ENCODE peak calls at places on chromosomes 16 and 17, in six cellular contexts. One of them, this sample, is unnamed.
A peak's percentile ranks its signal among the peaks of the same experiment; 100 is the strongest.

GRCh38 chr17:40726919-40727318 is 23.4 kb upstream of the KRT24 start:
- DNase-seq in RPMI8226: no peak
- DNase-seq in osteocyte: no peak
- DNase-seq in testis: no peak
- DNase-seq in ACHN: peak; percentile 61
- DNase-seq in caudate nucleus: no peak
- DNase-seq in this sample: no peak

GRCh38 chr16:84629580-84629979 is 11.7 kb upstream of the COTL1 start:
- DNase-seq in RPMI8226: no peak
- DNase-seq in osteocyte: no peak
- DNase-seq in testis: no peak
- DNase-seq in ACHN: no peak
- DNase-seq in caudate nucleus: no peak
- DNase-seq in this sample: no peak

GRCh38 chr17:76077582-76078110 is 1.3 kb upstream of the ZACN start:
- DNase-seq in RPMI8226: no peak
- DNase-seq in osteocyte: no peak
- DNase-seq in testis: no peak
- DNase-seq in ACHN: no peak
- DNase-seq in caudate nucleus: no peak
- DNase-seq in this sample: no peak

GRCh38 chr16:88941933-88942909 is 34.8 kb downstream of the CBFA2T3 start:
- DNase-seq in RPMI8226: no peak
- DNase-seq in osteocyte: no peak
- DNase-seq in testis: peak; percentile 50
- DNase-seq in ACHN: peak; percentile 17
- DNase-seq in caudate nucleus: no peak
- DNase-seq in this sample: no peak

GRCh38 chr17:59357219-59357699 is 25.8 kb downstream of the YPEL2 start:
- DNase-seq in RPMI8226: no peak
- DNase-seq in osteocyte: no peak
- DNase-seq in testis: no peak
- DNase-seq in ACHN: no peak
- DNase-seq in caudate nucleus: no peak
- DNase-seq in this sample: no peak

GRCh38 chr16:68848786-68849185 is 5.5 kb downstream of the TANGO6 start:
- DNase-seq in RPMI8226: no peak
- DNase-seq in osteocyte: no peak
- DNase-seq in testis: no peak
- DNase-seq in ACHN: no peak
- DNase-seq in caudate nucleus: no peak
- DNase-seq in this sample: no peak

GRCh38 chr16:47732122-47732805 is 271.1 kb downstream of the PHKB start:
- DNase-seq in RPMI8226: no peak
- DNase-seq in osteocyte: no peak
- DNase-seq in testis: no peak
- DNase-seq in ACHN: peak; percentile 58
- DNase-seq in caudate nucleus: no peak
- DNase-seq in this sample: no peak

GRCh38 chr17:47663997-47664941 is 14.6 kb downstream of the KPNB1 start:
- DNase-seq in RPMI8226: peak; percentile 57
- DNase-seq in osteocyte: no peak
- DNase-seq in testis: peak; percentile 77
- DNase-seq in ACHN: peak; percentile 79
- DNase-seq in caudate nucleus: peak; percentile 3
- DNase-seq in this sample: peak; percentile 49

GRCh38 chr17:52106638-52107261 is 51.8 kb downstream of the CA10 start:
- DNase-seq in RPMI8226: peak; percentile 55
- DNase-seq in osteocyte: no peak
- DNase-seq in testis: peak; percentile 79
- DNase-seq in ACHN: peak; percentile 48
- DNase-seq in caudate nucleus: no peak
- DNase-seq in this sample: no peak

GRCh38 chr16:10172848-10173655 is 9.2 kb downstream of the GRIN2A start:
- DNase-seq in RPMI8226: no peak
- DNase-seq in osteocyte: no peak
- DNase-seq in testis: no peak
- DNase-seq in ACHN: no peak
- DNase-seq in caudate nucleus: no peak
- DNase-seq in this sample: peak; percentile 69

GRCh38 chr17:522912-523311 is 170.3 kb upstream of the RPH3AL start:
- DNase-seq in RPMI8226: no peak
- DNase-seq in osteocyte: no peak
- DNase-seq in testis: no peak
- DNase-seq in ACHN: no peak
- DNase-seq in caudate nucleus: no peak
- DNase-seq in this sample: no peak

GRCh38 chr17:81253358-81254131 is 14.4 kb downstream of the NDUFAF8 start:
- DNase-seq in RPMI8226: peak; percentile 32
- DNase-seq in osteocyte: no peak
- DNase-seq in testis: peak; percentile 47
- DNase-seq in ACHN: peak; percentile 35
- DNase-seq in caudate nucleus: no peak
- DNase-seq in this sample: peak; percentile 62

GRCh38 chr16:85835956-85836705 is 36.6 kb downstream of the COX4I1 start:
- DNase-seq in RPMI8226: no peak
- DNase-seq in osteocyte: no peak
- DNase-seq in testis: no peak
- DNase-seq in ACHN: no peak
- DNase-seq in caudate nucleus: no peak
- DNase-seq in this sample: no peak

GRCh38 chr16:89004209-89004831 is 27.3 kb upstream of the CBFA2T3 start:
- DNase-seq in RPMI8226: no peak
- DNase-seq in osteocyte: no peak
- DNase-seq in testis: peak; percentile 53
- DNase-seq in ACHN: no peak
- DNase-seq in caudate nucleus: no peak
- DNase-seq in this sample: no peak

GRCh38 chr17:61199431-61200348 is 200.0 kb upstream of the TBX2 start:
- DNase-seq in RPMI8226: no peak
- DNase-seq in osteocyte: no peak
- DNase-seq in testis: no peak
- DNase-seq in ACHN: no peak
- DNase-seq in caudate nucleus: no peak
- DNase-seq in this sample: no peak

GRCh38 chr17:10217916-10218315 is 19.5 kb upstream of the GAS7 start:
- DNase-seq in RPMI8226: peak; percentile 12
- DNase-seq in osteocyte: no peak
- DNase-seq in testis: no peak
- DNase-seq in ACHN: no peak
- DNase-seq in caudate nucleus: no peak
- DNase-seq in this sample: no peak

GRCh38 chr17:7843536-7844291 is 9.7 kb downstream of the KDM6B start:
- DNase-seq in RPMI8226: peak; percentile 83
- DNase-seq in osteocyte: no peak
- DNase-seq in testis: peak; percentile 87
- DNase-seq in ACHN: peak; percentile 87
- DNase-seq in caudate nucleus: peak; percentile 30
- DNase-seq in this sample: peak; percentile 58

GRCh38 chr16:19777061-19777460 is 59.0 kb downstream of the IQCK start:
- DNase-seq in RPMI8226: peak; percentile 79
- DNase-seq in osteocyte: peak; percentile 4
- DNase-seq in testis: no peak
- DNase-seq in ACHN: no peak
- DNase-seq in caudate nucleus: no peak
- DNase-seq in this sample: no peak

GRCh38 chr16:86306811-86307517 is 203.4 kb upstream of the FOXF1 start:
- DNase-seq in RPMI8226: no peak
- DNase-seq in osteocyte: no peak
- DNase-seq in testis: no peak
- DNase-seq in ACHN: no peak
- DNase-seq in caudate nucleus: no peak
- DNase-seq in this sample: no peak

GRCh38 chr16:53950677-53951076 is 246.7 kb downstream of the FTO start:
- DNase-seq in RPMI8226: no peak
- DNase-seq in osteocyte: no peak
- DNase-seq in testis: no peak
- DNase-seq in ACHN: no peak
- DNase-seq in caudate nucleus: no peak
- DNase-seq in this sample: no peak

GRCh38 chr16:77729951-77730350 is 7.6 kb downstream of the NUDT7 start:
- DNase-seq in RPMI8226: no peak
- DNase-seq in osteocyte: no peak
- DNase-seq in testis: no peak
- DNase-seq in ACHN: no peak
- DNase-seq in caudate nucleus: no peak
- DNase-seq in this sample: no peak

GRCh38 chr17:29294580-29294900 is 592 bp upstream of the NUFIP2 start:
- DNase-seq in RPMI8226: no peak
- DNase-seq in osteocyte: no peak
- DNase-seq in testis: no peak
- DNase-seq in ACHN: no peak
- DNase-seq in caudate nucleus: no peak
- DNase-seq in this sample: no peak

GRCh38 chr16:17278988-17279387 is 191.8 kb downstream of the XYLT1 start:
- DNase-seq in RPMI8226: no peak
- DNase-seq in osteocyte: no peak
- DNase-seq in testis: no peak
- DNase-seq in ACHN: no peak
- DNase-seq in caudate nucleus: no peak
- DNase-seq in this sample: no peak

GRCh38 chr16:49424961-49425360 is 51.4 kb downstream of the C16orf78 start:
- DNase-seq in RPMI8226: no peak
- DNase-seq in osteocyte: no peak
- DNase-seq in testis: no peak
- DNase-seq in ACHN: no peak
- DNase-seq in caudate nucleus: no peak
- DNase-seq in this sample: no peak

GRCh38 chr17:27912989-27913388 is 19.8 kb upstream of the LYRM9 start:
- DNase-seq in RPMI8226: no peak
- DNase-seq in osteocyte: no peak
- DNase-seq in testis: no peak
- DNase-seq in ACHN: no peak
- DNase-seq in caudate nucleus: no peak
- DNase-seq in this sample: no peak

GRCh38 chr16:49589721-49590120 is 216.1 kb downstream of the C16orf78 start:
- DNase-seq in RPMI8226: no peak
- DNase-seq in osteocyte: peak; percentile 57
- DNase-seq in testis: no peak
- DNase-seq in ACHN: no peak
- DNase-seq in caudate nucleus: no peak
- DNase-seq in this sample: no peak

GRCh38 chr16:3458278-3458851 is 14.9 kb downstream of the NAA60 start:
- DNase-seq in RPMI8226: peak; percentile 55
- DNase-seq in osteocyte: no peak
- DNase-seq in testis: peak; percentile 41
- DNase-seq in ACHN: peak; percentile 41
- DNase-seq in caudate nucleus: no peak
- DNase-seq in this sample: no peak

GRCh38 chr16:52435573-52435972 is 111.4 kb downstream of the TOX3 start:
- DNase-seq in RPMI8226: no peak
- DNase-seq in osteocyte: no peak
- DNase-seq in testis: no peak
- DNase-seq in ACHN: no peak
- DNase-seq in caudate nucleus: no peak
- DNase-seq in this sample: no peak

GRCh38 chr17:81294512-81295030 is 536 bp downstream of the SLC38A10 start:
- DNase-seq in RPMI8226: peak; percentile 21
- DNase-seq in osteocyte: no peak
- DNase-seq in testis: peak; percentile 55
- DNase-seq in ACHN: peak; percentile 49
- DNase-seq in caudate nucleus: no peak
- DNase-seq in this sample: no peak

This sample was measured in dorsolateral prefrontal cortex.